ENCODE peak calls at places on chromosomes 2 and 18, in four cellular contexts. One of them, this sample, is unnamed.

GRCh38 chr2:101349893-101350662 is 37.2 kb downstream of the CREG2 start:
- DNase-seq in left colon: no peak
- DNase-seq in activated naive CD8-positive, alpha-beta T cell treated with anti-CD3 and anti-CD28 coated beads, Interleukin-2, amount 50 U/mL, for 24 hours: no peak
- DNase-seq in AML-193: no peak
- DNase-seq in this sample: no peak

GRCh38 chr2:127859712-127860085 is 1.7 kb upstream of the POLR2D start:
- DNase-seq in left colon: peak
- DNase-seq in activated naive CD8-positive, alpha-beta T cell treated with anti-CD3 and anti-CD28 coated beads, Interleukin-2, amount 50 U/mL, for 24 hours: peak
- DNase-seq in AML-193: no peak
- DNase-seq in this sample: peak

GRCh38 chr2:27832396-27832795 is 57.8 kb downstream of the RBKS start:
- DNase-seq in left colon: no peak
- DNase-seq in activated naive CD8-positive, alpha-beta T cell treated with anti-CD3 and anti-CD28 coated beads, Interleukin-2, amount 50 U/mL, for 24 hours: no peak
- DNase-seq in AML-193: peak
- DNase-seq in this sample: no peak

GRCh38 chr2:198309673-198310280 is 505.4 kb downstream of the PLCL1 start:
- DNase-seq in left colon: peak
- DNase-seq in activated naive CD8-positive, alpha-beta T cell treated with anti-CD3 and anti-CD28 coated beads, Interleukin-2, amount 50 U/mL, for 24 hours: peak
- DNase-seq in AML-193: peak
- DNase-seq in this sample: peak

GRCh38 chr2:158359846-158360245 is 96.7 kb downstream of the CCDC148 start:
- DNase-seq in left colon: no peak
- DNase-seq in activated naive CD8-positive, alpha-beta T cell treated with anti-CD3 and anti-CD28 coated beads, Interleukin-2, amount 50 U/mL, for 24 hours: no peak
- DNase-seq in AML-193: no peak
- DNase-seq in this sample: no peak

GRCh38 chr2:223084873-223085272 is 32.9 kb downstream of the KCNE4 start:
- DNase-seq in left colon: no peak
- DNase-seq in activated naive CD8-positive, alpha-beta T cell treated with anti-CD3 and anti-CD28 coated beads, Interleukin-2, amount 50 U/mL, for 24 hours: no peak
- DNase-seq in AML-193: no peak
- DNase-seq in this sample: no peak

GRCh38 chr2:162029287-162029901 is 44.6 kb downstream of the DPP4 start:
- DNase-seq in left colon: no peak
- DNase-seq in activated naive CD8-positive, alpha-beta T cell treated with anti-CD3 and anti-CD28 coated beads, Interleukin-2, amount 50 U/mL, for 24 hours: no peak
- DNase-seq in AML-193: no peak
- DNase-seq in this sample: peak

GRCh38 chr18:7567487-7568425 is 640 bp downstream of the PTPRM start:
- DNase-seq in left colon: peak
- DNase-seq in activated naive CD8-positive, alpha-beta T cell treated with anti-CD3 and anti-CD28 coated beads, Interleukin-2, amount 50 U/mL, for 24 hours: peak
- DNase-seq in AML-193: no peak
- DNase-seq in this sample: peak

GRCh38 chr2:64036343-64036742 is 17.1 kb upstream of the VPS54 start:
- DNase-seq in left colon: no peak
- DNase-seq in activated naive CD8-positive, alpha-beta T cell treated with anti-CD3 and anti-CD28 coated beads, Interleukin-2, amount 50 U/mL, for 24 hours: no peak
- DNase-seq in AML-193: peak
- DNase-seq in this sample: no peak

GRCh38 chr2:120491111-120491625 is 145.2 kb downstream of the INHBB start:
- DNase-seq in left colon: no peak
- DNase-seq in activated naive CD8-positive, alpha-beta T cell treated with anti-CD3 and anti-CD28 coated beads, Interleukin-2, amount 50 U/mL, for 24 hours: no peak
- DNase-seq in AML-193: no peak
- DNase-seq in this sample: no peak

GRCh38 chr18:3898866-3899613 is 449.1 kb downstream of the TGIF1 start:
- DNase-seq in left colon: no peak
- DNase-seq in activated naive CD8-positive, alpha-beta T cell treated with anti-CD3 and anti-CD28 coated beads, Interleukin-2, amount 50 U/mL, for 24 hours: no peak
- DNase-seq in AML-193: no peak
- DNase-seq in this sample: no peak